ENCODE peak calls at places on chromosomes 1 and 21, in eight cellular contexts. B is brain microvascular endothelial cell; E is CD8-positive, alpha-beta T cell; C is foreskin fibroblast; W is ovary; M is cardiac muscle cell; I is upper lobe of right lung; L is kidney epithelial cell. A is an unnamed sample.

GRCh38 chr1:38804062-38804886 is 55.3 kb downstream of the RRAGC start:
- DNase-seq in B (no peak), E (no peak), C (peak; percentile 36), W (no peak), M (peak; percentile 53), I (no peak), L (no peak), A (no peak)

GRCh38 chr21:39316062-39316461 is 2.6 kb upstream of the BRWD1 start:
- DNase-seq in B (no peak), E (no peak), C (no peak), W (no peak), M (no peak), I (no peak), L (no peak), A (peak; percentile 20)

GRCh38 chr1:207840380-207840779 is 70.5 kb downstream of the CD34 start:
- DNase-seq in B (no peak), E (no peak), C (peak; percentile 33), W (no peak), M (no peak), I (no peak), L (no peak), A (no peak)

GRCh38 chr1:53359225-53359933 is 31.5 kb upstream of the LRP8 start:
- DNase-seq in B (no peak), E (no peak), C (no peak), W (no peak), M (no peak), I (peak; percentile 34), L (no peak), A (no peak)

GRCh38 chr1:39086386-39087108 is 60.4 kb downstream of the NDUFS5 start:
- DNase-seq in B (peak; percentile 5), E (no peak), C (peak; percentile 49), W (no peak), M (no peak), I (no peak), L (no peak), A (no peak)

GRCh38 chr1:30981172-30981571 is 72.6 kb upstream of the SDC3 start:
- DNase-seq in B (no peak), E (no peak), C (no peak), W (no peak), M (no peak), I (no peak), L (no peak), A (peak; percentile 20)

GRCh38 chr1:30919025-30919881 is 10.7 kb upstream of the SDC3 start:
- DNase-seq in B (peak; percentile 36), E (no peak), C (peak; percentile 70), W (no peak), M (peak; percentile 26), I (no peak), L (peak; percentile 37), A (peak; percentile 62)

GRCh38 chr21:34199121-34199910 is 125.9 kb downstream of the MRPS6 start:
- DNase-seq in B (no peak), E (no peak), C (no peak), W (no peak), M (no peak), I (no peak), L (no peak), A (no peak)

GRCh38 chr21:29237110-29238051 is 61.3 kb upstream of the BACH1 start:
- DNase-seq in B (no peak), E (no peak), C (peak; percentile 44), W (no peak), M (no peak), I (no peak), L (no peak), A (peak; percentile 65)

GRCh38 chr1:23619299-23620188 is 60.2 kb upstream of the ID3 start:
- DNase-seq in B (no peak), E (peak; percentile 85), C (peak; percentile 30), W (no peak), M (no peak), I (peak; percentile 72), L (peak; percentile 9), A (no peak)
- H3K4me3 ChIP-seq in B (no peak overlapping the region), E (peak overlapping the region; percentile 50), C (no peak overlapping the region), W (no peak overlapping the region), M (peak overlapping the region; percentile 36), I (peak overlapping the region; percentile 32), L (no peak overlapping the region), A (no peak overlapping the region)

DNA sequence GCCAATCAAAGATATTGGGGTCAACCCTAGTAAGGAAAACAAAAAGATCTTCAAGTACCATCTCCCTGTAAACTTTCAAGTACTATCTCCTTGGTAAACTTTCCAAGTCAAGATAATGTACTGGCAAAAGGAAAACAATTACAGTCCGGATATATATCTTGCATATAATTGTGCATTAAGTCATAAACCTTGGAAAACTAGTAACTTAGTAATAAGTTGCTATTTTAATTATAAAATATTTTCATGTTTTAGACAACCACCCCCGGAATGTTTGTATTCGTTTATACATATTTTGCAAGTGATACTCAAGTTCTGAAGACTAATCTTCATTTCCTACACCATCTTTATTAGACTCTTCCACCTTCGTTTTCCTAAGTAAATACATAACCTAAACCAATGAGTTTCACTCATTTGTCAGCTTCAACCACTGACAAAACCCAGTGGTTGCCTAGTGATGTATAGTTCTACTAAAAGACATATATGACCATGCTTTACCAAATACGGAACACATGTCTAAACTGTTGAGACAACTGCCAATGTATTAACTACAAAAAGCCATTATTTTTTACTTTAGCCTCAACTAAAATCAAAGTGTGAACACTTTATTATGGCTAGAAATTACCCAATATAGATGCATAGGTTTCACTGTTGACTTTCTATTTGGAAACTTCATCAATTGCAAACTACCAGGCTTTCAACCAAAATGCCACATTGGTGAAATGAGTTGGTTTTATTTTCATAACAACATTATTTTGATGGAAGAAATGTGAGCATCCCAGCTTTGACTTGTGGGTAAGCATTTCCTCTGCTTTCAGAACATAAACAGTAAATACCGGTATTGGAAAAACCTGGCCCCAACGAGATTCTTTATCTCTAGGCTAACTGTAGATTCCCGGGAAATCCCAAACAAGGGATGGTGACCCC is 1.6 kb downstream of the AKT3 start:
- DNase-seq in B (no peak), E (no peak), C (no peak), W (no peak), M (no peak), I (no peak), L (no peak), A (no peak)
- H3K4me3 ChIP-seq in B (peak overlapping the region; percentile 71), E (peak overlapping the region; percentile 58), C (peak overlapping the region; percentile 72), W (peak overlapping the region; percentile 62), M (peak overlapping the region; percentile 97), I (peak overlapping the region; percentile 70), L (peak overlapping the region; percentile 75), A (peak overlapping the region; percentile 77)

GRCh38 chr1:25705699-25706098 is 89.1 kb downstream of the MAN1C1 start:
- DNase-seq in B (no peak), E (no peak), C (no peak), W (no peak), M (no peak), I (no peak), L (no peak), A (no peak)

GRCh38 chr1:25710583-25711347 is 89.2 kb upstream of the SELENON start:
- DNase-seq in B (no peak), E (no peak), C (peak; percentile 36), W (no peak), M (no peak), I (no peak), L (no peak), A (no peak)

GRCh38 chr1:25706146-25707089 is 89.8 kb downstream of the MAN1C1 start:
- DNase-seq in B (no peak), E (no peak), C (no peak), W (no peak), M (no peak), I (no peak), L (no peak), A (no peak)

GRCh38 chr1:25703671-25704637 is 87.4 kb downstream of the MAN1C1 start:
- DNase-seq in B (no peak), E (peak; percentile 18), C (peak; percentile 44), W (no peak), M (no peak), I (no peak), L (no peak), A (no peak)

GRCh38 chr1:25707280-25708016 is 90.9 kb downstream of the MAN1C1 start:
- DNase-seq in B (no peak), E (no peak), C (peak; percentile 76), W (no peak), M (no peak), I (no peak), L (no peak), A (peak; percentile 63)
- H3K4me3 ChIP-seq in B (no peak overlapping the region), E (no peak overlapping the region), C (no peak overlapping the region), W (no peak overlapping the region), M (no peak overlapping the region), I (no peak overlapping the region), L (no peak overlapping the region), A (no peak overlapping the region)

DNA sequence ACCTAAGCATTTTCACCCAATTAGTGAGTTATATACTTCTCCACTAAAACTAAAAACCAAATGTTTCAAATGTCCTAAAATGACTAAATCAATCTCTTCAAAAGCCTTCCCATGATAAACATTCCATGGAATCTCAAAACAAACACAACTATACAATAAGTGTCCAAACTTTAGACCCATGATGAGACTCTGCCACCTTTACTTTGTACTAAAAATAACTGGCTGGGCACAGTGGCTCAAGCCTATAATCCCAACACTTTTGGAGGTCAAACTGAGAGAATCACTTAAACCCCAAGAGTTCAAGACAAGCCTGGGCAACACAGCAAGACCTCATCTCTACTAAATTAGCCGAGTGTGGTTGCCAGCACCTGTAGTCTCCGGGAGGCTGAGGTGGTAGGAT is 87.4 kb downstream of the EIF4G3 start:
- DNase-seq in B (no peak), E (no peak), C (no peak), W (no peak), M (no peak), I (no peak), L (no peak), A (no peak)
- H3K4me3 ChIP-seq in B (no peak overlapping the region), E (no peak overlapping the region), C (no peak overlapping the region), W (no peak overlapping the region), M (no peak overlapping the region), I (no peak overlapping the region), L (no peak overlapping the region), A (no peak overlapping the region)

GRCh38 chr1:110608247-110608646 is 2.1 kb upstream of the KCNA2 start:
- DNase-seq in B (no peak), E (no peak), C (no peak), W (no peak), M (no peak), I (no peak), L (no peak), A (no peak)

GRCh38 chr1:110606784-110607662 is 865 bp upstream of the KCNA2 start:
- DNase-seq in B (no peak), E (peak; percentile 16), C (peak; percentile 33), W (no peak), M (peak; percentile 30), I (no peak), L (no peak), A (no peak)

GRCh38 chr1:110605901-110606783 is at the start of gene KCNA2:
- DNase-seq in B (no peak), E (no peak), C (peak; percentile 46), W (no peak), M (peak; percentile 76), I (peak; percentile 68), L (no peak), A (no peak)

GRCh38 chr1:110605446-110605845 is 712 bp downstream of the KCNA2 start:
- DNase-seq in B (no peak), E (no peak), C (no peak), W (no peak), M (no peak), I (no peak), L (no peak), A (no peak)

GRCh38 chr1:110607663-110608230 is 1.6 kb upstream of the KCNA2 start:
- DNase-seq in B (no peak), E (no peak), C (no peak), W (no peak), M (no peak), I (no peak), L (no peak), A (no peak)
- H3K4me3 ChIP-seq in B (no peak overlapping the region), E (peak overlapping the region; percentile 24), C (no peak overlapping the region), W (no peak overlapping the region), M (peak overlapping the region; percentile 40), I (no peak overlapping the region), L (no peak overlapping the region), A (no peak overlapping the region)